ENCODE peak calls at places on chromosome 15, in nine cellular contexts. One of them, this sample, is unnamed.

GRCh38 chr15:98874773-98875172 is 132.8 kb downstream of the PGPEP1L start:
- DNase-seq in omental fat pad: no peak
- DNase-seq in heart right ventricle: no peak
- DNase-seq in hepatic stellate cell: no peak
- DNase-seq in HCT116: no peak
- DNase-seq in pancreas: no peak
- DNase-seq in naive thymus-derived CD8-positive, alpha-beta T cell: no peak
- DNase-seq in T-helper 9 cell: no peak
- DNase-seq in EH: peak; percentile 33
- DNase-seq in this sample: no peak

GRCh38 chr15:93088981-93089854 is at the start of gene RGMA:
- DNase-seq in EH: no peak
- DNase-seq in HCT116: no peak
- DNase-seq in naive thymus-derived CD8-positive, alpha-beta T cell: no peak
- DNase-seq in omental fat pad: no peak
- DNase-seq in T-helper 9 cell: no peak
- DNase-seq in heart right ventricle: peak; percentile 66
- DNase-seq in pancreas: peak; percentile 29
- DNase-seq in hepatic stellate cell: no peak
- DNase-seq in this sample: no peak

GRCh38 chr15:90840954-90841353 is 27.4 kb upstream of the FURIN start:
- DNase-seq in HCT116: no peak
- DNase-seq in hepatic stellate cell: no peak
- DNase-seq in pancreas: no peak
- DNase-seq in EH: no peak
- DNase-seq in naive thymus-derived CD8-positive, alpha-beta T cell: no peak
- DNase-seq in T-helper 9 cell: no peak
- DNase-seq in heart right ventricle: no peak
- DNase-seq in omental fat pad: no peak
- DNase-seq in this sample: no peak

GRCh38 chr15:59524331-59524731 is 86.3 kb downstream of the FAM81A start:
- DNase-seq in omental fat pad: no peak
- DNase-seq in pancreas: no peak
- DNase-seq in hepatic stellate cell: no peak
- DNase-seq in T-helper 9 cell: no peak
- DNase-seq in HCT116: no peak
- DNase-seq in naive thymus-derived CD8-positive, alpha-beta T cell: peak; percentile 65
- DNase-seq in heart right ventricle: no peak
- DNase-seq in EH: no peak
- DNase-seq in this sample: no peak

GRCh38 chr15:74653426-74654082 is 37.9 kb downstream of the CLK3 start:
- DNase-seq in pancreas: no peak
- DNase-seq in T-helper 9 cell: no peak
- DNase-seq in naive thymus-derived CD8-positive, alpha-beta T cell: no peak
- DNase-seq in hepatic stellate cell: peak; percentile 79
- DNase-seq in omental fat pad: no peak
- DNase-seq in heart right ventricle: no peak
- DNase-seq in EH: peak; percentile 75
- DNase-seq in HCT116: peak; percentile 27
- DNase-seq in this sample: peak; percentile 71

GRCh38 chr15:42728975-42729374 is 8.0 kb downstream of the CDAN1 start:
- DNase-seq in EH: no peak
- DNase-seq in T-helper 9 cell: no peak
- DNase-seq in heart right ventricle: no peak
- DNase-seq in omental fat pad: no peak
- DNase-seq in naive thymus-derived CD8-positive, alpha-beta T cell: no peak
- DNase-seq in pancreas: no peak
- DNase-seq in HCT116: no peak
- DNase-seq in hepatic stellate cell: no peak
- DNase-seq in this sample: no peak

GRCh38 chr15:77616072-77616471 is 16.6 kb downstream of the LINGO1 start:
- DNase-seq in hepatic stellate cell: no peak
- DNase-seq in HCT116: no peak
- DNase-seq in EH: no peak
- DNase-seq in pancreas: no peak
- DNase-seq in omental fat pad: no peak
- DNase-seq in naive thymus-derived CD8-positive, alpha-beta T cell: no peak
- DNase-seq in T-helper 9 cell: no peak
- DNase-seq in heart right ventricle: no peak
- DNase-seq in this sample: no peak

GRCh38 chr15:45714501-45715488 is 80.0 kb downstream of the SQOR start:
- DNase-seq in heart right ventricle: peak; percentile 46
- DNase-seq in naive thymus-derived CD8-positive, alpha-beta T cell: peak; percentile 66
- DNase-seq in hepatic stellate cell: peak; percentile 22
- DNase-seq in HCT116: peak; percentile 35
- DNase-seq in T-helper 9 cell: peak; percentile 14
- DNase-seq in pancreas: peak; percentile 59
- DNase-seq in omental fat pad: no peak
- DNase-seq in EH: peak; percentile 70
- DNase-seq in this sample: peak; percentile 58

GRCh38 chr15:44710236-44711088 is 661 bp downstream of the PATL2 start:
- DNase-seq in EH: peak; percentile 26
- DNase-seq in naive thymus-derived CD8-positive, alpha-beta T cell: peak; percentile 71
- DNase-seq in hepatic stellate cell: no peak
- DNase-seq in HCT116: no peak
- DNase-seq in heart right ventricle: no peak
- DNase-seq in T-helper 9 cell: no peak
- DNase-seq in pancreas: no peak
- DNase-seq in omental fat pad: no peak
- DNase-seq in this sample: peak; percentile 62

GRCh38 chr15:98889930-98890695 is 117.5 kb downstream of the PGPEP1L start:
- DNase-seq in pancreas: no peak
- DNase-seq in omental fat pad: no peak
- DNase-seq in HCT116: no peak
- DNase-seq in hepatic stellate cell: peak; percentile 34
- DNase-seq in heart right ventricle: no peak
- DNase-seq in T-helper 9 cell: no peak
- DNase-seq in EH: peak; percentile 90
- DNase-seq in naive thymus-derived CD8-positive, alpha-beta T cell: no peak
- DNase-seq in this sample: no peak

GRCh38 chr15:98146031-98146430 is 185.5 kb downstream of the ARRDC4 start:
- DNase-seq in T-helper 9 cell: no peak
- DNase-seq in hepatic stellate cell: no peak
- DNase-seq in naive thymus-derived CD8-positive, alpha-beta T cell: no peak
- DNase-seq in HCT116: no peak
- DNase-seq in pancreas: no peak
- DNase-seq in EH: no peak
- DNase-seq in heart right ventricle: no peak
- DNase-seq in omental fat pad: no peak
- DNase-seq in this sample: no peak

GRCh38 chr15:32651229-32651837 is 9.8 kb downstream of the SCG5 start:
- DNase-seq in pancreas: peak; percentile 72
- DNase-seq in HCT116: peak; percentile 23
- DNase-seq in hepatic stellate cell: peak; percentile 74
- DNase-seq in EH: peak; percentile 84
- DNase-seq in omental fat pad: no peak
- DNase-seq in naive thymus-derived CD8-positive, alpha-beta T cell: no peak
- DNase-seq in heart right ventricle: no peak
- DNase-seq in T-helper 9 cell: peak; percentile 17
- DNase-seq in this sample: no peak

GRCh38 chr15:75661041-75661778 is 13.5 kb downstream of the SNX33 start:
- DNase-seq in naive thymus-derived CD8-positive, alpha-beta T cell: no peak
- DNase-seq in omental fat pad: no peak
- DNase-seq in pancreas: peak; percentile 49
- DNase-seq in HCT116: no peak
- DNase-seq in hepatic stellate cell: peak; percentile 91
- DNase-seq in T-helper 9 cell: no peak
- DNase-seq in EH: peak; percentile 96
- DNase-seq in heart right ventricle: peak; percentile 83
- DNase-seq in this sample: peak; percentile 87

GRCh38 chr15:88805031-88805780 is 2.0 kb downstream of the ACAN start:
- DNase-seq in pancreas: no peak
- DNase-seq in heart right ventricle: no peak
- DNase-seq in omental fat pad: no peak
- DNase-seq in T-helper 9 cell: no peak
- DNase-seq in naive thymus-derived CD8-positive, alpha-beta T cell: no peak
- DNase-seq in hepatic stellate cell: no peak
- DNase-seq in HCT116: no peak
- DNase-seq in EH: no peak
- DNase-seq in this sample: no peak

GRCh38 chr15:39999538-39999937 is 39.4 kb downstream of the SRP14 start:
- DNase-seq in pancreas: no peak
- DNase-seq in omental fat pad: no peak
- DNase-seq in EH: no peak
- DNase-seq in HCT116: no peak
- DNase-seq in naive thymus-derived CD8-positive, alpha-beta T cell: no peak
- DNase-seq in T-helper 9 cell: no peak
- DNase-seq in hepatic stellate cell: no peak
- DNase-seq in heart right ventricle: no peak
- DNase-seq in this sample: no peak

GRCh38 chr15:78930577-78931388 is 14.1 kb downstream of the CTSH start:
- DNase-seq in naive thymus-derived CD8-positive, alpha-beta T cell: no peak
- DNase-seq in T-helper 9 cell: no peak
- DNase-seq in EH: peak; percentile 95
- DNase-seq in HCT116: peak; percentile 57
- DNase-seq in hepatic stellate cell: peak; percentile 75
- DNase-seq in heart right ventricle: no peak
- DNase-seq in pancreas: no peak
- DNase-seq in omental fat pad: no peak
- DNase-seq in this sample: no peak

GRCh38 chr15:74399511-74400312 is 32.3 kb upstream of the CYP11A1 start:
- DNase-seq in HCT116: no peak
- DNase-seq in hepatic stellate cell: no peak
- DNase-seq in heart right ventricle: no peak
- DNase-seq in EH: peak; percentile 85
- DNase-seq in T-helper 9 cell: no peak
- DNase-seq in omental fat pad: no peak
- DNase-seq in naive thymus-derived CD8-positive, alpha-beta T cell: peak; percentile 75
- DNase-seq in pancreas: no peak
- DNase-seq in this sample: no peak

GRCh38 chr15:70319466-70319865 is 221.7 kb upstream of the TLE3 start:
- DNase-seq in hepatic stellate cell: no peak
- DNase-seq in pancreas: no peak
- DNase-seq in omental fat pad: no peak
- DNase-seq in T-helper 9 cell: no peak
- DNase-seq in heart right ventricle: no peak
- DNase-seq in naive thymus-derived CD8-positive, alpha-beta T cell: no peak
- DNase-seq in EH: no peak
- DNase-seq in HCT116: no peak
- DNase-seq in this sample: no peak

GRCh38 chr15:90829942-90830440 is 38.4 kb upstream of the FURIN start:
- DNase-seq in naive thymus-derived CD8-positive, alpha-beta T cell: no peak
- DNase-seq in HCT116: no peak
- DNase-seq in pancreas: no peak
- DNase-seq in hepatic stellate cell: no peak
- DNase-seq in omental fat pad: no peak
- DNase-seq in T-helper 9 cell: no peak
- DNase-seq in EH: no peak
- DNase-seq in heart right ventricle: no peak
- DNase-seq in this sample: no peak

GRCh38 chr15:52784799-52785671 is 5.1 kb downstream of the ONECUT1 start:
- DNase-seq in T-helper 9 cell: no peak
- DNase-seq in EH: no peak
- DNase-seq in hepatic stellate cell: no peak
- DNase-seq in omental fat pad: no peak
- DNase-seq in HCT116: no peak
- DNase-seq in pancreas: peak; percentile 94
- DNase-seq in heart right ventricle: no peak
- DNase-seq in naive thymus-derived CD8-positive, alpha-beta T cell: peak; percentile 32
- DNase-seq in this sample: no peak

GRCh38 chr15:71588746-71589145 is 221.6 kb upstream of the NR2E3 start:
- DNase-seq in omental fat pad: no peak
- DNase-seq in EH: peak; percentile 89
- DNase-seq in naive thymus-derived CD8-positive, alpha-beta T cell: no peak
- DNase-seq in heart right ventricle: no peak
- DNase-seq in T-helper 9 cell: no peak
- DNase-seq in HCT116: no peak
- DNase-seq in pancreas: no peak
- DNase-seq in hepatic stellate cell: peak; percentile 73
- DNase-seq in this sample: no peak

GRCh38 chr15:40053234-40054055 is 14.5 kb upstream of the SRP14 start:
- DNase-seq in pancreas: no peak
- DNase-seq in T-helper 9 cell: no peak
- DNase-seq in hepatic stellate cell: no peak
- DNase-seq in naive thymus-derived CD8-positive, alpha-beta T cell: no peak
- DNase-seq in EH: no peak
- DNase-seq in omental fat pad: no peak
- DNase-seq in HCT116: no peak
- DNase-seq in heart right ventricle: no peak
- DNase-seq in this sample: peak; percentile 29

GRCh38 chr15:36232491-36232890 is 346.9 kb upstream of the CDIN1 start:
- DNase-seq in heart right ventricle: no peak
- DNase-seq in hepatic stellate cell: no peak
- DNase-seq in T-helper 9 cell: no peak
- DNase-seq in HCT116: no peak
- DNase-seq in naive thymus-derived CD8-positive, alpha-beta T cell: no peak
- DNase-seq in EH: no peak
- DNase-seq in pancreas: no peak
- DNase-seq in omental fat pad: no peak
- DNase-seq in this sample: no peak

This sample was measured in left colon.